ENCODE peak calls at places on chromosome 6, in nine cellular contexts. Z, K, L, X, G, A, M, P and B are unnamed samples.

GRCh38 chr6:15608406-15608805 is 54.4 kb downstream of the DTNBP1 start:
- DNase-seq in Z (peak), K (no peak), L (no peak), X (no peak), G (no peak), A (no peak), M (no peak), P (no peak), B (no peak)

GRCh38 chr6:170279977-170280688 is 10.7 kb downstream of the DLL1 start:
- DNase-seq in Z (no peak), K (peak), L (peak), X (peak), G (no peak), A (peak), M (peak), P (no peak), B (peak)

GRCh38 chr6:3237761-3238662 is 10.6 kb upstream of the TUBB2B start:
- DNase-seq in Z (no peak), K (no peak), L (no peak), X (no peak), G (no peak), A (no peak), M (no peak), P (no peak), B (no peak)

GRCh38 chr6:36719126-36719525 is 21.5 kb downstream of the RAB44 start:
- DNase-seq in Z (no peak), K (no peak), L (no peak), X (peak), G (no peak), A (no peak), M (no peak), P (no peak), B (no peak)

GRCh38 chr6:33828764-33829731 is 25.2 kb upstream of the MLN start:
- DNase-seq in Z (no peak), K (no peak), L (no peak), X (no peak), G (no peak), A (no peak), M (no peak), P (no peak), B (no peak)

GRCh38 chr6:153702671-153703070 is 336.4 kb upstream of the OPRM1 start:
- DNase-seq in Z (peak), K (no peak), L (no peak), X (no peak), G (no peak), A (no peak), M (no peak), P (no peak), B (no peak)

GRCh38 chr6:159829515-159829914 is 29.4 kb downstream of the PNLDC1 start:
- DNase-seq in Z (no peak), K (no peak), L (no peak), X (no peak), G (no peak), A (no peak), M (no peak), P (no peak), B (no peak)

GRCh38 chr6:56521988-56522387 is 120.7 kb downstream of the DST start:
- DNase-seq in Z (no peak), K (no peak), L (no peak), X (no peak), G (no peak), A (no peak), M (no peak), P (no peak), B (no peak)

GRCh38 chr6:87808005-87808757 is 106.1 kb upstream of the AKIRIN2 start:
- DNase-seq in Z (peak), K (peak), L (no peak), X (no peak), G (no peak), A (no peak), M (no peak), P (no peak), B (no peak)

GRCh38 chr6:107982511-107982910 is 24.5 kb upstream of the SEC63 start:
- DNase-seq in Z (no peak), K (no peak), L (no peak), X (no peak), G (no peak), A (no peak), M (no peak), P (no peak), B (no peak)

GRCh38 chr6:141552463-141552862 is 580.3 kb upstream of the GJE1 start:
- DNase-seq in Z (no peak), K (peak), L (no peak), X (no peak), G (no peak), A (no peak), M (peak), P (no peak), B (no peak)

GRCh38 chr6:9539231-9539755 is 875.6 kb downstream of the TFAP2A start:
- DNase-seq in Z (no peak), K (no peak), L (no peak), X (no peak), G (no peak), A (no peak), M (peak), P (no peak), B (no peak)

GRCh38 chr6:115001726-115002436 is 659.1 kb upstream of the HS3ST5 start:
- DNase-seq in Z (no peak), K (peak), L (no peak), X (no peak), G (no peak), A (no peak), M (no peak), P (no peak), B (no peak)

GRCh38 chr6:38170666-38171065 is 351.1 kb downstream of the ZFAND3 start:
- DNase-seq in Z (no peak), K (no peak), L (no peak), X (no peak), G (no peak), A (no peak), M (no peak), P (no peak), B (no peak)

GRCh38 chr6:140784573-140784972 is 1348.2 kb upstream of the GJE1 start:
- DNase-seq in Z (no peak), K (no peak), L (no peak), X (no peak), G (no peak), A (no peak), M (no peak), P (no peak), B (no peak)

GRCh38 chr6:64062960-64063683 is 427.5 kb downstream of the PHF3 start:
- DNase-seq in Z (no peak), K (no peak), L (no peak), X (no peak), G (no peak), A (no peak), M (no peak), P (no peak), B (no peak)

GRCh38 chr6:34207695-34208443 is 28.8 kb upstream of the HMGA1 start:
- DNase-seq in Z (no peak), K (no peak), L (no peak), X (no peak), G (no peak), A (no peak), M (no peak), P (no peak), B (no peak)

GRCh38 chr6:36418558-36418957 is 24.1 kb downstream of the PXT1 start:
- DNase-seq in Z (no peak), K (no peak), L (no peak), X (no peak), G (no peak), A (no peak), M (no peak), P (no peak), B (no peak)

GRCh38 chr6:142746524-142746923 is 198.5 kb downstream of the HIVEP2 start:
- DNase-seq in Z (no peak), K (no peak), L (peak), X (no peak), G (no peak), A (no peak), M (no peak), P (no peak), B (no peak)

GRCh38 chr6:2626381-2626780 is 124.3 kb downstream of the MYLK4 start:
- DNase-seq in Z (no peak), K (no peak), L (no peak), X (no peak), G (no peak), A (no peak), M (no peak), P (no peak), B (no peak)

GRCh38 chr6:6707143-6707542 is 118.6 kb downstream of the LY86 start:
- DNase-seq in Z (no peak), K (no peak), L (no peak), X (no peak), G (no peak), A (no peak), M (no peak), P (no peak), B (no peak)

GRCh38 chr6:143299253-143300166 is 151.0 kb downstream of the ADAT2 start:
- DNase-seq in Z (no peak), K (no peak), L (no peak), X (no peak), G (no peak), A (no peak), M (no peak), P (no peak), B (no peak)

GRCh38 chr6:14638932-14639875 is 521.6 kb downstream of the CD83 start:
- DNase-seq in Z (no peak), K (no peak), L (no peak), X (no peak), G (peak), A (peak), M (no peak), P (no peak), B (no peak)

GRCh38 chr6:89254569-89254968 is 37.4 kb upstream of the GABRR1 start:
- DNase-seq in Z (no peak), K (no peak), L (no peak), X (no peak), G (no peak), A (no peak), M (no peak), P (no peak), B (no peak)

GRCh38 chr6:37314803-37315515 is 38.8 kb upstream of the RNF8 start:
- DNase-seq in Z (no peak), K (no peak), L (no peak), X (peak), G (no peak), A (no peak), M (peak), P (no peak), B (no peak)

GRCh38 chr6:53728570-53729194 is 63.1 kb upstream of the KLHL31 start:
- DNase-seq in Z (no peak), K (no peak), L (peak), X (peak), G (no peak), A (peak), M (peak), P (no peak), B (peak)

GRCh38 chr6:30826961-30827342 is 57.4 kb upstream of the DDR1 start:
- DNase-seq in Z (no peak), K (peak), L (no peak), X (no peak), G (no peak), A (no peak), M (peak), P (no peak), B (no peak)

GRCh38 chr6:17714177-17714576 is 7.5 kb upstream of the NUP153 start:
- DNase-seq in Z (no peak), K (no peak), L (no peak), X (no peak), G (no peak), A (no peak), M (no peak), P (no peak), B (no peak)

GRCh38 chr6:46963626-46964025 is 41.9 kb upstream of the ADGRF5 start:
- DNase-seq in Z (no peak), K (no peak), L (no peak), X (no peak), G (no peak), A (no peak), M (no peak), P (no peak), B (no peak)

GRCh38 chr6:11535801-11536230 is 1.7 kb upstream of the TMEM170B start:
- DNase-seq in Z (no peak), K (peak), L (no peak), X (no peak), G (no peak), A (no peak), M (peak), P (no peak), B (no peak)

GRCh38 chr6:152552616-152553209 is 84.4 kb downstream of the SYNE1 start:
- DNase-seq in Z (no peak), K (peak), L (no peak), X (peak), G (peak), A (peak), M (peak), P (no peak), B (no peak)
- TF ChIP-seq CTCF in Z (peak), K (peak), L (no peak), X (peak), G (peak), A (peak), M (peak), P (peak), B (peak)

GRCh38 chr6:72709436-72709835 is 87.6 kb downstream of the KCNQ5 start:
- DNase-seq in Z (peak), K (no peak), L (no peak), X (no peak), G (no peak), A (no peak), M (no peak), P (no peak), B (no peak)
- TF ChIP-seq CTCF in Z (peak), K (no peak), L (no peak), X (no peak), G (no peak), A (no peak), M (no peak), P (no peak), B (peak)

DNA sequence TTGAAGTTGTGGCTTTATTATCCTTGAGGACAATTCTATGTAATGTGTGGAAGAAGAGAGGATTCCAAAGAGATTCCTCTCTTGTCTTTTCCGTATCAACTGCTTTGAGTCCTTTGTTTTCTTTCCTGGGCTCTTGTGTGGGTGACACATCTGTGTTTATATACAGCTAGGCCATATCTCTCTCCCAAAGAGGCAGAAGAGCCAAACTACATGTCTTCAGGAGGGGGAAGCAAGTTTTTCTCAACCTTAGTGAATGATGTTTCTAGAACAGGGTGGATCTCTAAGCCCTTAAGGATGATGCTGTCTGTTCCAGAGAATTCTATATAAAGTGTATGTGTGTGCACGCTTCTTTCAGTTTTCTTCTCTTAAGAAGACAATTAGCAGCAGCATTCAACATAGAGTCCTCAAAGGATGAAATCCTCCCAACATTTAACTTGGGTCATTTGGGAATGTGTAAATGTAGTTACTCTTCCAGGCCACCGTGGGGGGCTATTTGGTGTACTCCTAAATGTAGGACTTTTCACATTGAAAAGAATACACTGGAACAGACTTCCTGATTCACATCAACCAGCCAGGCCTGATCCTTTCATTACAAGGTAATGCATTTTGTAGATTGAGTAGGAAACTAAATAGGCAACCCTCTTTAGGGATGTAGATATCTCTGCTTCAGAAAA is 92.8 kb upstream of the EEF1E1 start:
- DNase-seq in Z (no peak), K (no peak), L (no peak), X (no peak), G (no peak), A (no peak), M (no peak), P (no peak), B (no peak)
- TF ChIP-seq CTCF in Z (peak), K (no peak), L (no peak), X (no peak), G (no peak), A (no peak), M (no peak), P (peak), B (peak)

GRCh38 chr6:79466222-79466834 is 70.9 kb downstream of the LCA5 start:
- DNase-seq in Z (no peak), K (no peak), L (no peak), X (no peak), G (no peak), A (no peak), M (no peak), P (no peak), B (no peak)
- TF ChIP-seq CTCF in Z (peak), K (peak), L (peak), X (peak), G (peak), A (peak), M (peak), P (peak), B (peak)

GRCh38 chr6:44054635-44055559 is 72.4 kb downstream of the MRPL14 start:
- DNase-seq in Z (peak), K (no peak), L (no peak), X (no peak), G (no peak), A (no peak), M (no peak), P (no peak), B (no peak)
- TF ChIP-seq CTCF in Z (peak), K (no peak), L (no peak), X (no peak), G (no peak), A (no peak), M (no peak), P (no peak), B (no peak)

GRCh38 chr6:24879351-24879750 is 56.4 kb downstream of the RIPOR2 start:
- DNase-seq in Z (peak), K (no peak), L (no peak), X (no peak), G (no peak), A (no peak), M (no peak), P (no peak), B (no peak)

GRCh38 chr6:24882835-24883555 is 52.8 kb downstream of the RIPOR2 start:
- DNase-seq in Z (no peak), K (no peak), L (no peak), X (no peak), G (no peak), A (no peak), M (no peak), P (no peak), B (peak)

GRCh38 chr6:24883618-24884017 is 52.1 kb downstream of the RIPOR2 start:
- DNase-seq in Z (peak), K (no peak), L (no peak), X (no peak), G (no peak), A (no peak), M (no peak), P (no peak), B (peak)

GRCh38 chr6:24887520-24887919 is 48.2 kb downstream of the RIPOR2 start:
- DNase-seq in Z (no peak), K (no peak), L (no peak), X (no peak), G (no peak), A (no peak), M (no peak), P (no peak), B (no peak)

DNA sequence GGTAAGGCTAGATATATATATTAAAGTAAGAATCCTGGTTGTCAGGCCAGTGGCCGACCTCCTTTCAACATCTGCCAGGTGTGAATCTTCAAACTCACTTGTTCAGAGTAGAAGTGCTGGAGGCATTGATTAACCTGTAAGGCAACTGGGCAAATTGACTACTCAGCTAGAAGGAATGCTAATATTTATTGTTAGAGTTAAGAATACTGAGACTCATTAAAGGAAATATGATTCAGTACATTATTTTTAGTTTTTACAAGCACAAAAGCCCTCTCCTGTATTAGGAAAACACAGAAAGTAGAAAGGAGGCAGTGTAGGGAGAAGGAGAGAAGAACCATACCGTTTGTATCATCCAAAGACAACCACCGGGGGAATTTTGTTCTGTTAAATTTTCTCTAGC is 53.5 kb downstream of the RIPOR2 start:
- DNase-seq in Z (no peak), K (peak), L (no peak), X (no peak), G (no peak), A (no peak), M (no peak), P (no peak), B (no peak)
- TF ChIP-seq CTCF in Z (peak), K (no peak), L (no peak), X (no peak), G (no peak), A (no peak), M (no peak), P (peak), B (no peak)

DNA sequence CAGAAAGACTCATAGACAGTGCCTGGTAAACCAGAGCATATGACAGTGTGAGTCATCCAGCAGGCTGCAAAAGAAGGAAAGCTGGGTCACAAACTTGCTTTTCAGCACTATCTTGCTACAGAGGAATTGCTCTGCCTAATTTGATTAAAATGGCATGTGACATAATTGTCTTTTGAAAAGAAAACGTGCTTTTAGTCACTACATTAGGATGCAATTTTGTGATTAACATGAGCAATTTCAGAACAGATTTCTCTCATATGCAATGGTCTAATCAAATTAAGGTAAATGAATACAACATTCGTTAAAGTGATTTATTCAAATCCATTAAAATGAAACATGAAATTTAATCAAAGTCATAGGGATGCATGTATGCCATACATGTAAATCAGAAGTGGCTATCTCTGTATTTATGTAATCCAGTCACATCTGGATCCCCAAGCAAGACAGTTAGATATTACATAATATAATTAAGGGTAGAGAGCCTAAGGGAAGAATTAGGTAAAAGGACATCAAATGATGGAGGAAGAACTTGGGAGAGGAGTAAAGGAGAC is 399.9 kb upstream of the HTR1E start:
- DNase-seq in Z (no peak), K (no peak), L (no peak), X (no peak), G (no peak), A (no peak), M (no peak), P (no peak), B (no peak)
- TF ChIP-seq CTCF in Z (no peak), K (no peak), L (no peak), X (no peak), G (no peak), A (no peak), M (no peak), P (no peak), B (no peak)

GRCh38 chr6:147585256-147585655 is 76.8 kb downstream of the SAMD5 start:
- DNase-seq in Z (no peak), K (no peak), L (no peak), X (no peak), G (no peak), A (no peak), M (no peak), P (no peak), B (no peak)
- TF ChIP-seq CTCF in Z (no peak), K (no peak), L (no peak), X (no peak), G (peak), A (no peak), M (no peak), P (peak), B (no peak)